ENCODE peak calls at places on chromosome 14, in eight cellular contexts. E is SJSA1, F is G401, O is A549, P is EL, X is astrocyte of the hippocampus, Z is astrocyte of the spinal cord, W is K562. N is an unnamed sample.
A peak's percentile ranks its signal among the peaks of the same experiment; 100 is the strongest.

GRCh38 chr14:69543341-69544249 is 31.1 kb downstream of the CCDC177 start:
- DNase-seq in E (no peak), F (no peak), O (peak; percentile 80), P (peak; percentile 90), X (peak; percentile 83), Z (peak; percentile 89), W (no peak), N (peak; percentile 78)

GRCh38 chr14:86604546-86604945 is 1074.6 kb downstream of the FLRT2 start:
- DNase-seq in E (no peak), F (no peak), O (no peak), P (peak; percentile 36), X (no peak), Z (peak; percentile 1), W (no peak), N (no peak)

GRCh38 chr14:75427482-75428229 is at the start of gene JDP2:
- DNase-seq in E (peak; percentile 81), F (peak; percentile 78), O (peak; percentile 80), P (peak; percentile 84), X (peak; percentile 94), Z (peak; percentile 79), W (peak; percentile 54), N (peak; percentile 24)

GRCh38 chr14:63174760-63175191 is 29.5 kb upstream of the RHOJ start:
- DNase-seq in E (peak; percentile 35), F (peak; percentile 73), O (peak; percentile 34), P (peak; percentile 77), X (peak; percentile 93), Z (peak; percentile 79), W (peak; percentile 9), N (peak; percentile 2)

GRCh38 chr14:51093371-51094281 is 1.3 kb downstream of the TRIM9 start:
- DNase-seq in E (no peak), F (peak; percentile 92), O (peak; percentile 74), P (peak; percentile 7), X (peak; percentile 46), Z (peak; percentile 17), W (no peak), N (peak; percentile 73)

GRCh38 chr14:96160913-96161310 is 43.7 kb upstream of the BDKRB2 start:
- DNase-seq in E (no peak), F (no peak), O (no peak), P (no peak), X (no peak), Z (no peak), W (no peak), N (no peak)

GRCh38 chr14:93033983-93034670 is 81.6 kb downstream of the ITPK1 start:
- DNase-seq in E (no peak), F (no peak), O (no peak), P (no peak), X (no peak), Z (no peak), W (peak; percentile 62), N (no peak)

GRCh38 chr14:75334191-75335051 is 55.8 kb downstream of the FOS start:
- DNase-seq in E (no peak), F (no peak), O (no peak), P (no peak), X (no peak), Z (no peak), W (no peak), N (no peak)

GRCh38 chr14:104023325-104024055 is 62.0 kb upstream of the ASPG start:
- DNase-seq in E (no peak), F (no peak), O (no peak), P (no peak), X (no peak), Z (no peak), W (no peak), N (no peak)

GRCh38 chr14:21382886-21383847 is 652 bp downstream of the SUPT16H start:
- DNase-seq in E (peak; percentile 63), F (peak; percentile 50), O (peak; percentile 58), P (peak; percentile 69), X (peak; percentile 67), Z (peak; percentile 26), W (peak; percentile 33), N (peak; percentile 56)

GRCh38 chr14:73324536-73324932 is 87.2 kb downstream of the PAPLN start:
- DNase-seq in E (no peak), F (no peak), O (no peak), P (no peak), X (no peak), Z (no peak), W (no peak), N (no peak)

GRCh38 chr14:76346391-76347160 is 29.4 kb upstream of the ESRRB start:
- DNase-seq in E (no peak), F (no peak), O (no peak), P (peak; percentile 8), X (no peak), Z (no peak), W (no peak), N (peak; percentile 33)

GRCh38 chr14:95943699-95944098 is 67.1 kb downstream of the TUNAR start:
- DNase-seq in E (no peak), F (peak; percentile 3), O (no peak), P (no peak), X (peak; percentile 26), Z (no peak), W (no peak), N (no peak)

GRCh38 chr14:101151226-101151929 is 247.9 kb upstream of the RTL1 start:
- DNase-seq in E (no peak), F (peak; percentile 47), O (peak; percentile 51), P (no peak), X (no peak), Z (no peak), W (no peak), N (no peak)

GRCh38 chr14:96631621-96632362 is 129.6 kb downstream of the PAPOLA start:
- DNase-seq in E (no peak), F (no peak), O (no peak), P (no peak), X (no peak), Z (no peak), W (peak; percentile 31), N (no peak)

GRCh38 chr14:101087614-101088394 is 184.3 kb upstream of the RTL1 start:
- DNase-seq in E (no peak), F (no peak), O (no peak), P (no peak), X (peak; percentile 66), Z (peak; percentile 41), W (no peak), N (no peak)

N was measured in SK-N-DZ.